ENCODE peak calls at places on chromosomes 1 and 21, in five cellular contexts. One of them, this sample, is unnamed.

GRCh38 chr1:30658014-30658336 is 65.4 kb downstream of the MATN1 start:
- DNase-seq in HCT116: no peak
- DNase-seq in transverse colon: no peak
- DNase-seq in GM23338: no peak
- DNase-seq in SK-N-SH: no peak
- DNase-seq in this sample: no peak

GRCh38 chr21:35254752-35255138 is 205.6 kb upstream of the RUNX1 start:
- DNase-seq in HCT116: no peak
- DNase-seq in transverse colon: no peak
- DNase-seq in GM23338: no peak
- DNase-seq in SK-N-SH: no peak
- DNase-seq in this sample: no peak

GRCh38 chr21:29217818-29218252 is 80.9 kb upstream of the BACH1 start:
- DNase-seq in HCT116: peak
- DNase-seq in transverse colon: no peak
- DNase-seq in GM23338: no peak
- DNase-seq in SK-N-SH: no peak
- DNase-seq in this sample: peak

GRCh38 chr21:45128613-45129226 is 54.3 kb downstream of the ADARB1 start:
- DNase-seq in HCT116: peak
- DNase-seq in transverse colon: peak
- DNase-seq in GM23338: peak
- DNase-seq in SK-N-SH: peak
- DNase-seq in this sample: peak

GRCh38 chr1:186842547-186842946 is 13.8 kb downstream of the PLA2G4A start:
- DNase-seq in HCT116: no peak
- DNase-seq in transverse colon: no peak
- DNase-seq in GM23338: no peak
- DNase-seq in SK-N-SH: no peak
- DNase-seq in this sample: no peak

GRCh38 chr21:37878946-37879660 is 37.2 kb downstream of the KCNJ6 start:
- DNase-seq in HCT116: no peak
- DNase-seq in transverse colon: no peak
- DNase-seq in GM23338: no peak
- DNase-seq in SK-N-SH: no peak
- DNase-seq in this sample: no peak

GRCh38 chr1:90074137-90074536 is 79.2 kb downstream of the ZNF326 start:
- DNase-seq in HCT116: no peak
- DNase-seq in transverse colon: no peak
- DNase-seq in GM23338: no peak
- DNase-seq in SK-N-SH: no peak
- DNase-seq in this sample: no peak

GRCh38 chr1:210236840-210237409 is 4.3 kb downstream of the SERTAD4 start:
- DNase-seq in HCT116: no peak
- DNase-seq in transverse colon: peak
- DNase-seq in GM23338: no peak
- DNase-seq in SK-N-SH: no peak
- DNase-seq in this sample: no peak

GRCh38 chr1:2466270-2466665 is 9.8 kb upstream of the PLCH2 start:
- DNase-seq in HCT116: no peak
- DNase-seq in transverse colon: no peak
- DNase-seq in GM23338: no peak
- DNase-seq in SK-N-SH: no peak
- DNase-seq in this sample: no peak

GRCh38 chr1:97712980-97713379 is 207.9 kb downstream of the DPYD start:
- DNase-seq in HCT116: no peak
- DNase-seq in transverse colon: no peak
- DNase-seq in GM23338: no peak
- DNase-seq in SK-N-SH: no peak
- DNase-seq in this sample: no peak

GRCh38 chr1:207822602-207823451 is 71.0 kb downstream of the CD46 start:
- DNase-seq in HCT116: no peak
- DNase-seq in transverse colon: peak
- DNase-seq in GM23338: peak
- DNase-seq in SK-N-SH: peak
- DNase-seq in this sample: no peak

GRCh38 chr1:116853680-116854191 is 56.0 kb upstream of the PTGFRN start:
- DNase-seq in HCT116: peak
- DNase-seq in transverse colon: peak
- DNase-seq in GM23338: peak
- DNase-seq in SK-N-SH: peak
- DNase-seq in this sample: no peak

GRCh38 chr1:208161656-208162375 is 82.4 kb downstream of the PLXNA2 start:
- DNase-seq in HCT116: no peak
- DNase-seq in transverse colon: no peak
- DNase-seq in GM23338: no peak
- DNase-seq in SK-N-SH: peak
- DNase-seq in this sample: no peak

GRCh38 chr1:248906741-248907661 is 966 bp downstream of the PGBD2 start:
- DNase-seq in HCT116: no peak
- DNase-seq in transverse colon: no peak
- DNase-seq in GM23338: peak
- DNase-seq in SK-N-SH: no peak
- DNase-seq in this sample: no peak

GRCh38 chr1:43799656-43800629 is 92.6 kb downstream of the ST3GAL3 start:
- DNase-seq in HCT116: no peak
- DNase-seq in transverse colon: no peak
- DNase-seq in GM23338: no peak
- DNase-seq in SK-N-SH: no peak
- DNase-seq in this sample: no peak

GRCh38 chr1:65734976-65735375 is 57.7 kb upstream of the PDE4B start:
- DNase-seq in HCT116: no peak
- DNase-seq in transverse colon: no peak
- DNase-seq in GM23338: no peak
- DNase-seq in SK-N-SH: no peak
- DNase-seq in this sample: no peak

GRCh38 chr1:12188657-12189327 is 22.0 kb downstream of the TNFRSF1B start:
- DNase-seq in HCT116: no peak
- DNase-seq in transverse colon: no peak
- DNase-seq in GM23338: no peak
- DNase-seq in SK-N-SH: no peak
- DNase-seq in this sample: no peak

GRCh38 chr1:227939791-227940771 is 7.7 kb downstream of the WNT9A start:
- DNase-seq in HCT116: no peak
- DNase-seq in transverse colon: peak
- DNase-seq in GM23338: no peak
- DNase-seq in SK-N-SH: no peak
- DNase-seq in this sample: no peak

GRCh38 chr1:223810586-223810985 is 35.2 kb downstream of the TP53BP2 start:
- DNase-seq in HCT116: no peak
- DNase-seq in transverse colon: no peak
- DNase-seq in GM23338: no peak
- DNase-seq in SK-N-SH: no peak
- DNase-seq in this sample: no peak

GRCh38 chr1:115807723-115808122 is 33.2 kb downstream of the NHLH2 start:
- DNase-seq in HCT116: peak
- DNase-seq in transverse colon: peak
- DNase-seq in GM23338: peak
- DNase-seq in SK-N-SH: peak
- DNase-seq in this sample: peak

GRCh38 chr1:202112864-202113689 is 9.6 kb upstream of the GPR37L1 start:
- DNase-seq in HCT116: no peak
- DNase-seq in transverse colon: peak
- DNase-seq in GM23338: no peak
- DNase-seq in SK-N-SH: no peak
- DNase-seq in this sample: no peak

GRCh38 chr1:234613128-234613875 is 3.3 kb upstream of the IRF2BP2 start:
- DNase-seq in HCT116: no peak
- DNase-seq in transverse colon: peak
- DNase-seq in GM23338: no peak
- DNase-seq in SK-N-SH: no peak
- DNase-seq in this sample: no peak

GRCh38 chr1:226945106-226945857 is 5.2 kb downstream of the COQ8A start:
- DNase-seq in HCT116: no peak
- DNase-seq in transverse colon: peak
- DNase-seq in GM23338: peak
- DNase-seq in SK-N-SH: no peak
- DNase-seq in this sample: no peak

GRCh38 chr1:2589331-2590232 is 3.0 kb downstream of the PRXL2B start:
- DNase-seq in HCT116: no peak
- DNase-seq in transverse colon: no peak
- DNase-seq in GM23338: no peak
- DNase-seq in SK-N-SH: no peak
- DNase-seq in this sample: no peak

GRCh38 chr1:31216016-31216415 is 23.7 kb downstream of the NKAIN1 start:
- DNase-seq in HCT116: no peak
- DNase-seq in transverse colon: peak
- DNase-seq in GM23338: peak
- DNase-seq in SK-N-SH: peak
- DNase-seq in this sample: no peak

GRCh38 chr1:59434336-59434735 is 137.4 kb downstream of the FGGY start:
- DNase-seq in HCT116: no peak
- DNase-seq in transverse colon: no peak
- DNase-seq in GM23338: no peak
- DNase-seq in SK-N-SH: no peak
- DNase-seq in this sample: no peak

GRCh38 chr1:169892819-169893644 is 664 bp downstream of the SCYL3 start:
- DNase-seq in HCT116: no peak
- DNase-seq in transverse colon: peak
- DNase-seq in GM23338: no peak
- DNase-seq in SK-N-SH: no peak
- DNase-seq in this sample: no peak

GRCh38 chr1:18948913-18949688 is 7.4 kb downstream of the IFFO2 start:
- DNase-seq in HCT116: no peak
- DNase-seq in transverse colon: no peak
- DNase-seq in GM23338: peak
- DNase-seq in SK-N-SH: no peak
- DNase-seq in this sample: no peak

GRCh38 chr21:26845750-26846035 is 484 bp upstream of the ADAMTS1 start:
- DNase-seq in HCT116: no peak
- DNase-seq in transverse colon: no peak
- DNase-seq in GM23338: no peak
- DNase-seq in SK-N-SH: no peak
- DNase-seq in this sample: no peak
- H3K4me3 ChIP-seq in HCT116: no peak
- H3K4me3 ChIP-seq in transverse colon: peak
- H3K4me3 ChIP-seq in GM23338: peak
- H3K4me3 ChIP-seq in SK-N-SH: peak
- H3K4me3 ChIP-seq in this sample: peak

GRCh38 chr1:25232866-25233784 is 823 bp upstream of the SYF2 start:
- DNase-seq in HCT116: peak
- DNase-seq in transverse colon: peak
- DNase-seq in GM23338: peak
- DNase-seq in SK-N-SH: peak
- DNase-seq in this sample: no peak
- TF ChIP-seq POLR2AphosphoS5 in HCT116: peak
- TF ChIP-seq POLR2AphosphoS5 in transverse colon: no peak
- TF ChIP-seq POLR2AphosphoS5 in GM23338: no peak
- TF ChIP-seq POLR2AphosphoS5 in SK-N-SH: peak
- TF ChIP-seq POLR2AphosphoS5 in this sample: no peak

DNA sequence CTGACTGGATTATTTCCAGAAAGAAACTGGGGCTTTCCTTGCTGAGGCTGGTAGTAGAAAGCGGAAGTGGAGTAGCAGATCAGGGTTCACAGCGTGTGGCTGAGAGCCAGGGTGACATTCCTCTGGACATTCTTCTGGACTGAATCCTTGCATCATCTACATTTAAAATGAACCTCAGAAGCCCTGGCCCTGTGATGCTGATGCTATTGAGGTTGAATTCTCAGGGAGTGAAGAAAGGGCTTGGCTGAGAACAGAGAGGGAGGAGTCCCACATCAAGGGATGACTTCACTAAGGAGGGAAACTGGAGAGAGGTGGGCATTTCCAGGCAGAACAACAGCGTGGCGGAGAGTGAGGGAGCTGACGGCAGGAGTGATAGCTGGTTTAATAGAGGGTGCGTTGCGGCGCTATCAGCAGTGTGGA is 102.3 kb upstream of the LMO4 start:
- DNase-seq in HCT116: no peak
- DNase-seq in transverse colon: peak
- DNase-seq in GM23338: peak
- DNase-seq in SK-N-SH: no peak
- DNase-seq in this sample: no peak
- H3K4me3 ChIP-seq in HCT116: no peak
- H3K4me3 ChIP-seq in transverse colon: no peak
- H3K4me3 ChIP-seq in GM23338: no peak
- H3K4me3 ChIP-seq in SK-N-SH: no peak
- H3K4me3 ChIP-seq in this sample: no peak

DNA sequence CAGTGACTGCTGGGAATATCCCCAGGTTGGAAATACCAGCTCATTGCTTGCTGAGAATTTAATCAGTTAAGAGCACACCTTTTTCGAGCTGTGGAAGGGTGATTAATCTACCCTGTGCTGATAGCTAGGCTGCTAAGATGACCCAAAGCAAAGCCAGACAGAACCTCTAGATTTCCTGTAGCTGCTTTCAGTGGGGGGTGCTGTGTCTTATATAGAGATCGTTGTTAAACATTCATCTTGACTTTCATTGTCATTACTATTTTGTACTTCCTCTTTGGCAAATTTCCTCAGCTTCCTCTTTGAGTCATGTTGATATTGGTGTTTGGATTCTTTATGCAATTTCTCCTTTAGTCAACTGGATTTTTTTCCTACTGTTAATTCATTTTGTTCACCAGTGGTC is 155.3 kb downstream of the DISC1 start:
- DNase-seq in HCT116: no peak
- DNase-seq in transverse colon: no peak
- DNase-seq in GM23338: no peak
- DNase-seq in SK-N-SH: no peak
- DNase-seq in this sample: no peak
- TF ChIP-seq POLR2AphosphoS5 in HCT116: no peak
- TF ChIP-seq POLR2AphosphoS5 in transverse colon: no peak
- TF ChIP-seq POLR2AphosphoS5 in GM23338: no peak
- TF ChIP-seq POLR2AphosphoS5 in SK-N-SH: no peak
- TF ChIP-seq POLR2AphosphoS5 in this sample: no peak

GRCh38 chr1:40110389-40110788 is 13.3 kb upstream of the PPT1 start:
- DNase-seq in HCT116: no peak
- DNase-seq in transverse colon: no peak
- DNase-seq in GM23338: no peak
- DNase-seq in SK-N-SH: no peak
- DNase-seq in this sample: no peak

GRCh38 chr1:40102896-40103295 is 5.8 kb upstream of the PPT1 start:
- DNase-seq in HCT116: no peak
- DNase-seq in transverse colon: no peak
- DNase-seq in GM23338: no peak
- DNase-seq in SK-N-SH: no peak
- DNase-seq in this sample: no peak

GRCh38 chr1:40105028-40105427 is 8.0 kb upstream of the PPT1 start:
- DNase-seq in HCT116: no peak
- DNase-seq in transverse colon: no peak
- DNase-seq in GM23338: no peak
- DNase-seq in SK-N-SH: no peak
- DNase-seq in this sample: no peak

GRCh38 chr1:40107290-40107959 is 10.4 kb upstream of the PPT1 start:
- DNase-seq in HCT116: peak
- DNase-seq in transverse colon: no peak
- DNase-seq in GM23338: peak
- DNase-seq in SK-N-SH: no peak
- DNase-seq in this sample: no peak
- H3K4me3 ChIP-seq in HCT116: peak
- H3K4me3 ChIP-seq in transverse colon: no peak
- H3K4me3 ChIP-seq in GM23338: no peak
- H3K4me3 ChIP-seq in SK-N-SH: no peak
- H3K4me3 ChIP-seq in this sample: no peak

This sample was measured in SK-N-MC.